ENCODE peak calls at places on chromosomes 3 and 15, in six cellular contexts. Q, C, E, Y, F and X are unnamed samples.

GRCh38 chr15:43370310-43370974 is 401 bp downstream of the ZSCAN29 start:
- DNase-seq in Q (no peak), C (peak; percentile 4), E (peak; percentile 69), Y (no peak), F (no peak), X (no peak)

GRCh38 chr3:11671648-11672100 is 28.0 kb upstream of the VGLL4 start:
- DNase-seq in Q (no peak), C (no peak), E (no peak), Y (no peak), F (no peak), X (no peak)

GRCh38 chr3:146466596-146466995 is 2.8 kb downstream of the PLSCR2 start:
- DNase-seq in Q (no peak), C (no peak), E (no peak), Y (no peak), F (no peak), X (no peak)

GRCh38 chr15:46786886-46787285 is 930.4 kb upstream of the SEMA6D start:
- DNase-seq in Q (no peak), C (no peak), E (peak; percentile 52), Y (no peak), F (no peak), X (no peak)

GRCh38 chr3:42114130-42114529 is 23.0 kb downstream of the TRAK1 start:
- DNase-seq in Q (no peak), C (no peak), E (no peak), Y (no peak), F (no peak), X (no peak)

GRCh38 chr3:61443886-61444285 is 117.5 kb upstream of the PTPRG start:
- DNase-seq in Q (no peak), C (no peak), E (no peak), Y (no peak), F (no peak), X (no peak)

GRCh38 chr3:150520408-150520807 is 25.9 kb downstream of the SERP1 start:
- DNase-seq in Q (no peak), C (no peak), E (no peak), Y (no peak), F (no peak), X (no peak)

GRCh38 chr3:141407043-141407442 is 38.7 kb downstream of the ZBTB38 start:
- DNase-seq in Q (no peak), C (no peak), E (no peak), Y (no peak), F (no peak), X (no peak)

GRCh38 chr15:90871716-90872480 is 3.5 kb downstream of the FURIN start:
- DNase-seq in Q (no peak), C (no peak), E (peak; percentile 47), Y (no peak), F (peak; percentile 40), X (no peak)